ENCODE peak calls at places on chromosomes 2 and 18, in four cellular contexts. One of them, this sample, is unnamed.

GRCh38 chr2:62663443-62663842 is 42.1 kb upstream of the EHBP1 start:
- DNase-seq in kidney epithelial cell: no peak
- DNase-seq in breast epithelium: no peak
- DNase-seq in cardiac fibroblast: peak; percentile 37
- DNase-seq in this sample: no peak

GRCh38 chr2:240932724-240933047 is 26.6 kb downstream of the CROCC2 start:
- DNase-seq in kidney epithelial cell: no peak
- DNase-seq in breast epithelium: peak; percentile 39
- DNase-seq in cardiac fibroblast: no peak
- DNase-seq in this sample: no peak

GRCh38 chr2:24816884-24817283 is 23.7 kb downstream of the CENPO start:
- DNase-seq in cardiac fibroblast: peak; percentile 87
- DNase-seq in kidney epithelial cell: no peak
- DNase-seq in breast epithelium: no peak
- DNase-seq in this sample: no peak

GRCh38 chr18:35464731-35465728 is 32.7 kb downstream of the INO80C start:
- DNase-seq in breast epithelium: no peak
- DNase-seq in kidney epithelial cell: no peak
- DNase-seq in cardiac fibroblast: no peak
- DNase-seq in this sample: no peak

GRCh38 chr2:3667151-3667631 is 9.2 kb downstream of the ALLC start:
- DNase-seq in cardiac fibroblast: peak; percentile 10
- DNase-seq in breast epithelium: no peak
- DNase-seq in kidney epithelial cell: no peak
- DNase-seq in this sample: no peak

GRCh38 chr2:74532222-74532621 is 2.5 kb downstream of the HTRA2 start:
- DNase-seq in cardiac fibroblast: peak; percentile 66
- DNase-seq in breast epithelium: no peak
- DNase-seq in kidney epithelial cell: no peak
- DNase-seq in this sample: no peak

GRCh38 chr2:33628031-33628430 is 28.9 kb upstream of the FAM98A start:
- DNase-seq in cardiac fibroblast: no peak
- DNase-seq in kidney epithelial cell: no peak
- DNase-seq in breast epithelium: no peak
- DNase-seq in this sample: no peak

GRCh38 chr2:172985139-172985874 is 90.3 kb upstream of the MAP3K20 start:
- DNase-seq in kidney epithelial cell: peak; percentile 61
- DNase-seq in cardiac fibroblast: no peak
- DNase-seq in breast epithelium: peak; percentile 60
- DNase-seq in this sample: no peak

GRCh38 chr2:68715353-68716041 is 19.1 kb upstream of the ARHGAP25 start:
- DNase-seq in cardiac fibroblast: peak; percentile 70
- DNase-seq in kidney epithelial cell: no peak
- DNase-seq in breast epithelium: peak; percentile 71
- DNase-seq in this sample: peak; percentile 13

GRCh38 chr2:172293952-172294351 is 133.4 kb upstream of the ITGA6 start:
- DNase-seq in breast epithelium: peak; percentile 61
- DNase-seq in kidney epithelial cell: no peak
- DNase-seq in cardiac fibroblast: peak; percentile 66
- DNase-seq in this sample: no peak

GRCh38 chr2:156955701-156956100 is 301.8 kb upstream of the GALNT5 start:
- DNase-seq in breast epithelium: no peak
- DNase-seq in kidney epithelial cell: no peak
- DNase-seq in cardiac fibroblast: no peak
- DNase-seq in this sample: no peak

GRCh38 chr2:7084601-7085000 is 167.4 kb downstream of the RNF144A start:
- DNase-seq in breast epithelium: no peak
- DNase-seq in cardiac fibroblast: peak; percentile 13
- DNase-seq in kidney epithelial cell: no peak
- DNase-seq in this sample: no peak

GRCh38 chr2:232219496-232219870 is 159.1 kb upstream of the ALPP start:
- DNase-seq in breast epithelium: no peak
- DNase-seq in cardiac fibroblast: no peak
- DNase-seq in kidney epithelial cell: no peak
- DNase-seq in this sample: no peak

GRCh38 chr2:216188956-216189355 is 79.8 kb downstream of the XRCC5 start:
- DNase-seq in kidney epithelial cell: no peak
- DNase-seq in cardiac fibroblast: peak; percentile 38
- DNase-seq in breast epithelium: no peak
- DNase-seq in this sample: no peak

GRCh38 chr2:221243758-221244157 is 328.3 kb downstream of the EPHA4 start:
- DNase-seq in kidney epithelial cell: no peak
- DNase-seq in breast epithelium: no peak
- DNase-seq in cardiac fibroblast: no peak
- DNase-seq in this sample: no peak

GRCh38 chr2:59887348-59887747 is 666.1 kb downstream of the BCL11A start:
- DNase-seq in cardiac fibroblast: no peak
- DNase-seq in kidney epithelial cell: no peak
- DNase-seq in breast epithelium: no peak
- DNase-seq in this sample: no peak

GRCh38 chr2:176089843-176090395 is 2.6 kb upstream of the HOXD13 start:
- DNase-seq in breast epithelium: no peak
- DNase-seq in cardiac fibroblast: no peak
- DNase-seq in kidney epithelial cell: no peak
- DNase-seq in this sample: no peak

GRCh38 chr18:13222371-13223281 is 4.1 kb downstream of the LDLRAD4 start:
- DNase-seq in breast epithelium: no peak
- DNase-seq in cardiac fibroblast: no peak
- DNase-seq in kidney epithelial cell: no peak
- DNase-seq in this sample: no peak

GRCh38 chr18:73316513-73316912 is 448.7 kb upstream of the NETO1 start:
- DNase-seq in cardiac fibroblast: peak; percentile 69
- DNase-seq in breast epithelium: no peak
- DNase-seq in kidney epithelial cell: no peak
- DNase-seq in this sample: no peak

GRCh38 chr18:34990571-34990970 is 50.6 kb upstream of the MAPRE2 start:
- DNase-seq in cardiac fibroblast: peak; percentile 26
- DNase-seq in breast epithelium: no peak
- DNase-seq in kidney epithelial cell: no peak
- DNase-seq in this sample: no peak

GRCh38 chr2:74417763-74418162 is 3.7 kb downstream of the C2orf81 start:
- DNase-seq in kidney epithelial cell: no peak
- DNase-seq in cardiac fibroblast: no peak
- DNase-seq in breast epithelium: no peak
- DNase-seq in this sample: no peak

GRCh38 chr18:4108016-4108415 is 347.1 kb downstream of the DLGAP1 start:
- DNase-seq in cardiac fibroblast: no peak
- DNase-seq in kidney epithelial cell: no peak
- DNase-seq in breast epithelium: no peak
- DNase-seq in this sample: no peak

GRCh38 chr2:122411231-122411630 is 655.8 kb downstream of the TSN start:
- DNase-seq in breast epithelium: no peak
- DNase-seq in kidney epithelial cell: no peak
- DNase-seq in cardiac fibroblast: no peak
- DNase-seq in this sample: no peak

GRCh38 chr2:96685592-96686459 is 43.3 kb downstream of the FER1L5 start:
- DNase-seq in kidney epithelial cell: no peak
- DNase-seq in breast epithelium: no peak
- DNase-seq in cardiac fibroblast: no peak
- DNase-seq in this sample: no peak

GRCh38 chr2:134173338-134174016 is 80.4 kb upstream of the MGAT5 start:
- DNase-seq in cardiac fibroblast: no peak
- DNase-seq in kidney epithelial cell: no peak
- DNase-seq in breast epithelium: no peak
- DNase-seq in this sample: no peak

GRCh38 chr2:183935005-183935404 is 663.3 kb upstream of the ZNF804A start:
- DNase-seq in cardiac fibroblast: no peak
- DNase-seq in kidney epithelial cell: no peak
- DNase-seq in breast epithelium: no peak
- DNase-seq in this sample: no peak

GRCh38 chr18:24632158-24632988 is 171.9 kb downstream of the HRH4 start:
- DNase-seq in kidney epithelial cell: no peak
- DNase-seq in breast epithelium: no peak
- DNase-seq in cardiac fibroblast: no peak
- DNase-seq in this sample: no peak

GRCh38 chr18:24633121-24633520 is 172.7 kb downstream of the HRH4 start:
- DNase-seq in kidney epithelial cell: peak; percentile 26
- DNase-seq in cardiac fibroblast: no peak
- DNase-seq in breast epithelium: no peak
- DNase-seq in this sample: no peak

GRCh38 chr18:24630346-24630880 is 170.0 kb downstream of the HRH4 start:
- DNase-seq in cardiac fibroblast: no peak
- DNase-seq in kidney epithelial cell: no peak
- DNase-seq in breast epithelium: no peak
- DNase-seq in this sample: no peak

GRCh38 chr18:24629926-24630325 is 169.5 kb downstream of the HRH4 start:
- DNase-seq in breast epithelium: no peak
- DNase-seq in kidney epithelial cell: no peak
- DNase-seq in cardiac fibroblast: no peak
- DNase-seq in this sample: no peak

DNA sequence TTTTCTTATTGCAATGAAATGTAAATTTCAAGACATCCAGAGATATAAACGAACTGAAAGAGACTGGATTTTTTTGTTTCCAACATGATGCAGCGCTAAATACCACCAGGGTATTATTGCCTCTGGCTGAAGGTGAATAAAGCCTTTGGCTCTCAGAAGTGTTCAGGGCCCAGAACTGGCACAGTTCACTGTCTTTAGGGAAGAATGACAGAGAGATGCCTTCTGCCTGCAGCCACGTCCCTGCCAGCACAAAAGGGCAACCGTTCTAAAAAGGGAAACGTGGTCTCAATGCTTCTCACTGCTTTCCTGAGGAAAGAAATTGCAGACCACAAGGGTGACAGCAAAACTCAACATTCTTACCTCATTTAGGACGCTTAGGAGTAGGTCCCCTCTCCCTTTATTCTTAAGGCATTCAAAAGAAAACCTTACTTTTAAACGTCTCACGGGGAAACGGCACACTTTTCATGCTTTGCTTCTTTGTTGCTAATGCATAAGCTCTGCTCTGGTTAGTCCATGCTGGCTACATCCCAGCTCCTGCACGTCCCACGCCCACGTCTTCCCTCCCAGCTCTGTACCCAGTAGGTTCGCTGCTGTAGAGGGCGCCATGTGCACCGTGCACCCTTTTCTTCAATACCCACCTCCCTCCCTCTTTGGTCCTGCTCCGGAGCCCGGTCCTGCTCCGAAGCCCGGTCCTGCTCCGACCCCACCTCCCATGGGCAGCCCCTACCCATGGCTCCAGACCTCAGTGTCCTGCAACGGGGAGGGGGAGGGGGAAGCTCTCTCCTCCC is 171.0 kb downstream of the HRH4 start:
- DNase-seq in cardiac fibroblast: no peak
- DNase-seq in kidney epithelial cell: no peak
- DNase-seq in breast epithelium: no peak
- DNase-seq in this sample: no peak
- TF ChIP-seq CTCF in cardiac fibroblast: no peak
- TF ChIP-seq CTCF in kidney epithelial cell: no peak
- TF ChIP-seq CTCF in breast epithelium: no peak
- TF ChIP-seq CTCF in this sample: no peak

DNA sequence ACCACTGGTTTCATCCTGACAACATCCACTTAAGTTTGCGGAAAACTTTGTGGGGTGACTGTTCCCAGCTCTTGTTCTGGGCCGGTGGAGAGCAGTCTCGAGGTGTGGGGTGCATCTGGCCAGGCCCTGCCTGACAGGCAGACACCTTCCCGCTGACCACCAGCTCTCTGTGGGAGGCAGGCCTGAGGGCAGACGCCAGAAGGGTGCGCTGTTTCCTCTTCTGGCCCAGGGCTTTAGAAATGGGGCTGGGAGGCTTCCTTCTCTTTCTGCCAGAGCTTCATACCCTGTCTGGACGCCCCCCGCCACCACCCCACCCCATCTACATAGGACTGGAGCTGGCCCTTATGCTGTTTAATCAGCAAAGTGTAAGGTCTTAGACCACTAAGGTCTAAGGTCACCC is 263.8 kb downstream of the LOXHD1 start:
- DNase-seq in kidney epithelial cell: no peak
- DNase-seq in cardiac fibroblast: no peak
- DNase-seq in breast epithelium: no peak
- DNase-seq in this sample: no peak
- TF ChIP-seq CTCF in kidney epithelial cell: no peak
- TF ChIP-seq CTCF in cardiac fibroblast: no peak
- TF ChIP-seq CTCF in breast epithelium: no peak
- TF ChIP-seq CTCF in this sample: peak; percentile 50

DNA sequence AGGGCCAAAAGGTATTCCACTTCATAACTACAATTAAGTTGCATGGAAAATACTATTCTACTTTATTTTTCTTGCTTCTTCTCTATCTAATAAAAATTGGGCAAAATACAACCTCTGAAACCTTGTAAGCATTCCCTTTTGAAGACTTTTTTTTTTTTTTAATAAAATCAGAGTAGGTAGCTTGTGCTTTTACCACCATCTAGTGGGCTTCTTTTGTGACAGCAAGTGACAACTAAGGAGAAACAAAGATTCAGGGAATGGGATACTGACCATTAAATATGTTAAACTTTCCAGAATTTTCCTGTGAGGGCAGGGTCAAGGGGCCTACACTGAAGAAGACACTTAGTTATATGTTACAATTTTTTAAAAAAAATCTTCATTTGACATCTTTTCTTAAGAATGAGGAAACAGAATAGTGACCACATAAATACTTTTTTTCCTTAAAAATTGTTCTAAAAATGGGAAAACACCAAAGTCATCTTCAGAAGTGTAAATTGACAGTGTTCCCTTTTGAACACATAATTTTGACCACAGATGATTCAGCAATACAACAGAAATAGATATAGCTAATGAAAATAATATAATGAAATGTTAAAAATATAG is 1183.2 kb upstream of the ACVR2A start:
- DNase-seq in kidney epithelial cell: no peak
- DNase-seq in breast epithelium: no peak
- DNase-seq in cardiac fibroblast: peak; percentile 70
- DNase-seq in this sample: no peak
- TF ChIP-seq CTCF in kidney epithelial cell: peak; percentile 73
- TF ChIP-seq CTCF in breast epithelium: no peak
- TF ChIP-seq CTCF in cardiac fibroblast: peak; percentile 62
- TF ChIP-seq CTCF in this sample: peak; percentile 77

DNA sequence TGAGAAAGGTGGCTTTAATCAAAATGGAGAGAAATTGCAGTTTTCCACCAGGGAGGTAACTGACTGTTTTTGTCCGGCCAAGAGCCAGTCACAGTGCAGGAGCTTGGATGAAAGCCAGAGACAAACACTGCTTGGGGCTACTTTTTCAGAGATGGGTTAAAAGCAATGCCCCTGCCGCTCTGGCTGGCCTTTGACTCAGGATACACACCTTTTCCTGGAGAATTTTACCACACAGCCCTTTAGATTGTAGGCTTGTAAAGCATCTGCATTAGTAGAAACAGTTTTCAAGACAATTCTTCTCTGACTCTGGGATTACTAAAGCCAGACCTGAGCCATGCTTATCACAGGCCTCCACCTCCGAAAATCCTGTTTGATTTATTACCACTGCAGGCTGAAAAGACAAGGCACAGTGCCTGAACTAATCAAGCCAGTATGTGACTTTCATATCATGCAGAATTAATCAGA is 79.7 kb downstream of the CCBE1 start:
- DNase-seq in kidney epithelial cell: no peak
- DNase-seq in cardiac fibroblast: no peak
- DNase-seq in breast epithelium: no peak
- DNase-seq in this sample: no peak
- TF ChIP-seq CTCF in kidney epithelial cell: no peak
- TF ChIP-seq CTCF in cardiac fibroblast: no peak
- TF ChIP-seq CTCF in breast epithelium: no peak
- TF ChIP-seq CTCF in this sample: no peak

GRCh38 chr2:111692311-111692710 is 191.7 kb downstream of the ANAPC1 start:
- DNase-seq in kidney epithelial cell: no peak
- DNase-seq in cardiac fibroblast: no peak
- DNase-seq in breast epithelium: no peak
- DNase-seq in this sample: no peak
- TF ChIP-seq CTCF in kidney epithelial cell: no peak
- TF ChIP-seq CTCF in cardiac fibroblast: no peak
- TF ChIP-seq CTCF in breast epithelium: no peak
- TF ChIP-seq CTCF in this sample: no peak